ENCODE peak calls at places on chromosome 19, in four cellular contexts. V is H1, E is GM12891, Q is K562. P is an unnamed sample.

GRCh38 chr19:17871878-17872250 is at the start of gene SLC5A5:
- DNase-seq in V (no peak), E (no peak), Q (no peak), P (no peak)

GRCh38 chr19:49555600-49556411 is 24.6 kb downstream of the NOSIP start:
- DNase-seq in V (peak; percentile 88), E (no peak), Q (peak; percentile 98), P (no peak)

GRCh38 chr19:11549386-11549953 is 9.6 kb downstream of the ELOF1 start:
- DNase-seq in V (no peak), E (no peak), Q (no peak), P (no peak)

GRCh38 chr19:53517114-53517741 is 20.7 kb upstream of the ZNF331 start:
- DNase-seq in V (no peak), E (no peak), Q (no peak), P (no peak)

GRCh38 chr19:33114302-33114701 is 17.6 kb upstream of the WDR88 start:
- DNase-seq in V (no peak), E (no peak), Q (no peak), P (no peak)

GRCh38 chr19:47445937-47446402 is 25.7 kb downstream of the SLC8A2 start:
- DNase-seq in V (no peak), E (no peak), Q (peak; percentile 72), P (no peak)

GRCh38 chr19:18542936-18543813 is at the start of gene FKBP8:
- DNase-seq in V (peak; percentile 66), E (peak; percentile 99), Q (peak; percentile 96), P (peak; percentile 98)

GRCh38 chr19:47713046-47714021 is at the start of gene EHD2:
- DNase-seq in V (no peak), E (peak; percentile 62), Q (peak; percentile 97), P (no peak)

GRCh38 chr19:38252935-38253691 is 3.1 kb downstream of the PPP1R14A start:
- DNase-seq in V (no peak), E (no peak), Q (peak; percentile 9), P (no peak)

GRCh38 chr19:42568006-42568405 is 26.7 kb downstream of the CEACAM8 start:
- DNase-seq in V (no peak), E (no peak), Q (no peak), P (no peak)

GRCh38 chr19:33622505-33622808 is 704 bp downstream of the CHST8 start:
- DNase-seq in V (no peak), E (no peak), Q (no peak), P (no peak)

GRCh38 chr19:10138879-10139795 is 19.4 kb upstream of the EIF3G start:
- DNase-seq in V (no peak), E (no peak), Q (no peak), P (no peak)

GRCh38 chr19:45499196-45500180 is 1.2 kb downstream of the PPM1N start:
- DNase-seq in V (peak; percentile 97), E (no peak), Q (peak; percentile 72), P (no peak)

GRCh38 chr19:49884109-49884508 is 6.6 kb downstream of the TBC1D17 start:
- DNase-seq in V (no peak), E (no peak), Q (no peak), P (no peak)

GRCh38 chr19:9914315-9915207 is 21.8 kb downstream of the OLFM2 start:
- DNase-seq in V (no peak), E (peak; percentile 89), Q (peak; percentile 89), P (peak; percentile 77)

GRCh38 chr19:8367327-8368001 is 3.5 kb downstream of the ANGPTL4 start:
- DNase-seq in V (peak; percentile 43), E (no peak), Q (peak; percentile 50), P (no peak)

GRCh38 chr19:8363803-8364771 is at the start of gene ANGPTL4:
- DNase-seq in V (no peak), E (no peak), Q (peak; percentile 76), P (no peak)

GRCh38 chr19:8366961-8367326 is 3.0 kb downstream of the ANGPTL4 start:
- DNase-seq in V (no peak), E (no peak), Q (peak; percentile 14), P (no peak)

GRCh38 chr19:8368136-8368535 is 4.2 kb downstream of the ANGPTL4 start:
- DNase-seq in V (no peak), E (no peak), Q (no peak), P (no peak)

DNA sequence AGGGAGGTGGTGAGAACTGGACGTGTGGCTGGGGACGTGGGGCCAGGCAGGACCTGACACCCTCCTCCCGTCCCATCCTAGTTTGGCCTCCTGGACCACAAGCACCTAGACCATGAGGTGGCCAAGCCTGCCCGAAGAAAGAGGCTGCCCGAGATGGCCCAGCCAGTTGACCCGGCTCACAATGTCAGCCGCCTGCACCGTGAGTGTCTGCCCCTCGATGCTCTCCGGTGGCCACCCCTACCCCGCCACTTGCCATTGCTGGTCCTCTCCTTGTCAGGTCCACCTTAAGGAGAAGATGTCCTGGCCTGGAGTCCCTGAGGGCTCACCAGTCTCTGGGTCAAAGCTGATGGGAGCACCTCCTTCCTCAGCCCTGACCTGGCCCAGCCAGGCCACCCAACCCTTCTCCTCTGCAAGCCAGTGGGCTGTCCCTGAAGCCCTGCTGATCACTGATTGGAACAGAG is 2.2 kb downstream of the ANGPTL4 start:
- DNase-seq in V (no peak), E (no peak), Q (peak; percentile 13), P (no peak)
- TF ChIP-seq POLR2A in V (no peak), E (no peak), Q (no peak), P (no peak)

GRCh38 chr19:39499082-39499642 is 415 bp downstream of the DLL3 start:
- DNase-seq in V (no peak), E (no peak), Q (no peak), P (no peak)

GRCh38 chr19:39501340-39501739 is 2.6 kb downstream of the DLL3 start:
- DNase-seq in V (no peak), E (no peak), Q (no peak), P (no peak)

GRCh38 chr19:39498262-39499081 is at the start of gene DLL3:
- DNase-seq in V (no peak), E (no peak), Q (peak; percentile 51), P (no peak)

GRCh38 chr19:39500543-39500942 is 1.8 kb downstream of the DLL3 start:
- DNase-seq in V (no peak), E (no peak), Q (no peak), P (no peak)

DNA sequence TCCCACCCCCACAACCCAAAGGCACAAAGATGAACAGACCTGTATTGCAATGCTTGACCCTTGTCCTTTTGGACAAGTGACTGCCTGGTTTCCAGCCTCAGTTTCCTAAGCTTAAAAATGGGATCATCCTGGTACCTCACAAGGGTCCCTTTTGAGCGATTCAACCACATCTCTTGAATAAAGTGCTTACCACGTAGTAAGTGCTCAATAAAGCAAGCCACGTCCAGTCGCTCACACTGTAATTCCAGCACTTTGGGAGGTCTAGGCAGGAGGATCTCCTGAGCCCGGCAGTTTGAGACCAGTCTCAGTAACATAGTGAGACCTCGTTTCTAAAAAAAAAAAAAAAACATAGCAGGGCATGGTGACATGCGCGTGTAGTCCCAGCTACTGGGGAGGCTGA is 1.2 kb downstream of the DLL3 start:
- DNase-seq in V (no peak), E (no peak), Q (no peak), P (no peak)
- TF ChIP-seq TAF1 in V (no peak), E (no peak), Q (no peak), P (no peak)

GRCh38 chr19:13882841-13883240 is 5.9 kb downstream of the NANOS3 start:
- DNase-seq in V (no peak), E (no peak), Q (no peak), P (no peak)

GRCh38 chr19:13881692-13882418 is 4.9 kb downstream of the NANOS3 start:
- DNase-seq in V (no peak), E (no peak), Q (no peak), P (no peak)

GRCh38 chr19:13882419-13882795 is 5.5 kb downstream of the NANOS3 start:
- DNase-seq in V (no peak), E (no peak), Q (no peak), P (no peak)

GRCh38 chr19:13881231-13881691 is 4.3 kb downstream of the NANOS3 start:
- DNase-seq in V (peak; percentile 38), E (no peak), Q (no peak), P (no peak)

GRCh38 chr19:13880059-13880672 is 3.2 kb downstream of the NANOS3 start:
- DNase-seq in V (peak; percentile 90), E (peak; percentile 99), Q (peak; percentile 97), P (peak; percentile 98)
- TF ChIP-seq POLR2AphosphoS5 in V (peak; percentile 41), E (no peak), Q (peak; percentile 55), P (no peak)

GRCh38 chr19:31346660-31347059 is 2.6 kb downstream of the TSHZ3 start:
- DNase-seq in V (no peak), E (no peak), Q (no peak), P (no peak)

GRCh38 chr19:31342926-31343325 is 6.3 kb downstream of the TSHZ3 start:
- DNase-seq in V (no peak), E (no peak), Q (no peak), P (no peak)

GRCh38 chr19:31347356-31347755 is 1.9 kb downstream of the TSHZ3 start:
- DNase-seq in V (no peak), E (no peak), Q (no peak), P (no peak)

GRCh38 chr19:31346184-31346583 is 3.1 kb downstream of the TSHZ3 start:
- DNase-seq in V (no peak), E (no peak), Q (no peak), P (no peak)

GRCh38 chr19:31344403-31344802 is 4.8 kb downstream of the TSHZ3 start:
- DNase-seq in V (no peak), E (no peak), Q (no peak), P (no peak)
- TF ChIP-seq POLR2A in V (no peak), E (no peak), Q (no peak), P (no peak)